ENCODE peak calls at places on chromosomes 5 and 9, in five cellular contexts. One of them, this sample, is unnamed.

GRCh38 chr9:100474082-100474949 is 1.4 kb downstream of the TMEFF1 start:
- DNase-seq in IMR-90: no peak
- DNase-seq in transverse colon: no peak
- DNase-seq in upper lobe of left lung: no peak
- DNase-seq in A549: no peak
- DNase-seq in this sample: no peak

GRCh38 chr5:67063791-67064190 is 132.8 kb downstream of the CD180 start:
- DNase-seq in IMR-90: peak
- DNase-seq in A549: peak
- DNase-seq in upper lobe of left lung: no peak
- DNase-seq in transverse colon: no peak
- DNase-seq in this sample: no peak

GRCh38 chr9:77449177-77450092 is 198.7 kb downstream of the GNA14 start:
- DNase-seq in upper lobe of left lung: peak
- DNase-seq in transverse colon: no peak
- DNase-seq in IMR-90: peak
- DNase-seq in A549: no peak
- DNase-seq in this sample: no peak

GRCh38 chr9:4298255-4299005 is 1.4 kb downstream of the GLIS3 start:
- DNase-seq in transverse colon: peak
- DNase-seq in IMR-90: peak
- DNase-seq in A549: peak
- DNase-seq in upper lobe of left lung: peak
- DNase-seq in this sample: peak

GRCh38 chr5:59819806-59820205 is 73.7 kb downstream of the PDE4D start:
- DNase-seq in A549: no peak
- DNase-seq in IMR-90: no peak
- DNase-seq in transverse colon: no peak
- DNase-seq in upper lobe of left lung: no peak
- DNase-seq in this sample: no peak

GRCh38 chr5:128591598-128592455 is 53.8 kb upstream of the FBN2 start:
- DNase-seq in A549: no peak
- DNase-seq in IMR-90: no peak
- DNase-seq in upper lobe of left lung: no peak
- DNase-seq in transverse colon: no peak
- DNase-seq in this sample: no peak

GRCh38 chr5:59709833-59710232 is 183.7 kb downstream of the PDE4D start:
- DNase-seq in IMR-90: peak
- DNase-seq in transverse colon: peak
- DNase-seq in upper lobe of left lung: no peak
- DNase-seq in A549: peak
- DNase-seq in this sample: no peak

GRCh38 chr5:51889703-51890102 is 506.5 kb downstream of the ISL1 start:
- DNase-seq in A549: no peak
- DNase-seq in upper lobe of left lung: no peak
- DNase-seq in IMR-90: no peak
- DNase-seq in transverse colon: no peak
- DNase-seq in this sample: no peak

GRCh38 chr5:172427202-172427601 is 27.1 kb downstream of the SH3PXD2B start:
- DNase-seq in A549: no peak
- DNase-seq in transverse colon: no peak
- DNase-seq in IMR-90: no peak
- DNase-seq in upper lobe of left lung: no peak
- DNase-seq in this sample: no peak

GRCh38 chr5:116864157-116864837 is 289.7 kb upstream of the SEMA6A start:
- DNase-seq in A549: no peak
- DNase-seq in upper lobe of left lung: no peak
- DNase-seq in transverse colon: no peak
- DNase-seq in IMR-90: no peak
- DNase-seq in this sample: no peak

DNA sequence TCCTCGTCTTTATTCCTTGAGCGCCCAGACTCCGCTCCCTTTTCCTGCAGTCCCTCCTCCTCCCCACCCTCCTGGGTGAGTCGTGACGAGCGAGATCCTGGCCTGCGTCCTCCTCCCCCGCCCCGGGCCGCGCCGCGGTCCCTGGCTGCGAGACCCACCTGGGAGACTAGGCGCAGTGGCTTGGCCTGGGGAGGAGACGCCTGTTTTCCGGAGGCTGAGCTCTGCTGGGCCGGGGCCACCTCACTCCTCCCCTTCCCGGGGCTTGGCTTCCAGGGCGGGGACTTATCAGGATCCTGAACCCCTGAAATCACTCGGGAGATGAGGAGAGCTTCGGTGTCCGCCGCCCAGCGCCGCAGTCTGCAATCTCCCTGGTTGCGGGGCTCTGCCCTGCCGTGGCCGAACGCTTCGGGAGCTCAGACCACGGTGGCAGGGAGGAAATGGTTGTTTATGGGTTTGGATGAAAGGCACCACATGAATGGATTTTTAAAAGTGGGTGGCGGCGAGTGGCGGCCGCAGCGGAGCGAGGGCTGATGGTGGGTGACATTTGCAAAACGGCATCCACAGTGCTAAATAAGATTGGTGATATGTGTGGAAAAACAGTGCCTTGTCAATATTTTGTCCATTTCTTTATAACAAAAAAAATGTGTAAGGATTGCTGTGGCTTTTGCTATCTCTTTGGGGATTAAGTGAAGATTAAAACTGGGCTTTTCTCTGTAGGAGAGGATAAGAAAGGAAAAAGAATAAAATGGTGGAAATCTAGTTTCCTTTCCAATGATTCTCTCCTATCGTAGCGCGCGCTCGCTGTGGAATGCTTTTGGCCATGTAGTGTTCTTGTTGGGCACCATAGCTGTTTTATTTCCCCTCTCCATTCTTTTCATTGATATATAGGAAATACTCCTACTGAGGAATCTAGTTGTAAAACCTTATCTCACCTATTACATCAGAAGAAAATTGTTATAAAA is 1.2 kb downstream of the STXBP1 start:
- DNase-seq in upper lobe of left lung: peak
- DNase-seq in IMR-90: peak
- DNase-seq in A549: peak
- DNase-seq in transverse colon: peak
- DNase-seq in this sample: peak
- TF ChIP-seq POLR2A in upper lobe of left lung: peak
- TF ChIP-seq POLR2A in IMR-90: peak
- TF ChIP-seq POLR2A in A549: peak
- TF ChIP-seq POLR2A in transverse colon: peak
- TF ChIP-seq POLR2A in this sample: peak

DNA sequence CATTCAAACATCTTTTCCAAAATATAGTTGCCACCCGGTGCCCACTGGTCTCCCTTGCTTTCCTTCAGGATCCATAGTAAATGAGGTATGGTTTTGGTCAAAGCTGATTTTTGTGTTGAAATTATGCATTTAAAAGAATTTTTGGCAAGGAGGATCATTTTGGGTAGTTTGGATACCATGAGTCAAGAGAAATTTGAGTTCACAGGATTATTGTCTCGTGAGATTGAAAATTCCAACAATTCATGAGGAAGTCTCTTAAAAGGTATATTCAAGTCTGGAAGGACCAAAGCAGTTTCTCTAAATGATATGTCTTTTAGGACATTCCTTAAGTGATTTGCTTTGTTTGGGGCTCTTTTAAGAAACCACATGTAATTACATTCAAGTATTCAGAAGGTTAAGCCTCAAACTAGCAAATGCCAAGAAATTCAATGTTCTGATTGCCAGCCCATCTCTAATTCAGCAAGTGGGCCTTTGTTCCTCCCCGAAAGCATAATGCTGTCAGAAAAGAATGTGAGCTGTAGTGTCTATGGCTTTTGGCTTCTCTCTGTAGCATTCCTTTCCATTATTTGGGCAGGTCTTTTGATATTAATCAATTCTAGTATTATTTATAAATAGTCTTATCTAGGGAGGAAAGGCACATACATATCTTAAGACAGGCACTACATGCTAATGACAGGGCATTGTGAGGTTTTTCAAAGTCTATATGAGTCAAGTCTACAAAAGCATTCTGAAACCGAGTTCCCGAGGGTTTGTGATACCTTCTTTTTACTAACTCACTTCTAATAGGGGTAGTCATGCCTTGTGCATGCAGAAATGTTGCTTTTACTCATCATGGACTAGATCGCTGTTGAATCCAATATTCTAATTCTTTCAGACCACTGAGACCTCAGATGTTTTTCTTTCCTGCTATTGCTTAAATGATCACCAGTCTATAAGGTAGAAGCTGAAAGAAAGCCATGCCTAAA is 453.9 kb downstream of the ENC1 start:
- DNase-seq in transverse colon: no peak
- DNase-seq in IMR-90: peak
- DNase-seq in upper lobe of left lung: no peak
- DNase-seq in A549: no peak
- DNase-seq in this sample: no peak
- TF ChIP-seq POLR2A in transverse colon: no peak
- TF ChIP-seq POLR2A in IMR-90: no peak
- TF ChIP-seq POLR2A in upper lobe of left lung: no peak
- TF ChIP-seq POLR2A in A549: no peak
- TF ChIP-seq POLR2A in this sample: no peak

DNA sequence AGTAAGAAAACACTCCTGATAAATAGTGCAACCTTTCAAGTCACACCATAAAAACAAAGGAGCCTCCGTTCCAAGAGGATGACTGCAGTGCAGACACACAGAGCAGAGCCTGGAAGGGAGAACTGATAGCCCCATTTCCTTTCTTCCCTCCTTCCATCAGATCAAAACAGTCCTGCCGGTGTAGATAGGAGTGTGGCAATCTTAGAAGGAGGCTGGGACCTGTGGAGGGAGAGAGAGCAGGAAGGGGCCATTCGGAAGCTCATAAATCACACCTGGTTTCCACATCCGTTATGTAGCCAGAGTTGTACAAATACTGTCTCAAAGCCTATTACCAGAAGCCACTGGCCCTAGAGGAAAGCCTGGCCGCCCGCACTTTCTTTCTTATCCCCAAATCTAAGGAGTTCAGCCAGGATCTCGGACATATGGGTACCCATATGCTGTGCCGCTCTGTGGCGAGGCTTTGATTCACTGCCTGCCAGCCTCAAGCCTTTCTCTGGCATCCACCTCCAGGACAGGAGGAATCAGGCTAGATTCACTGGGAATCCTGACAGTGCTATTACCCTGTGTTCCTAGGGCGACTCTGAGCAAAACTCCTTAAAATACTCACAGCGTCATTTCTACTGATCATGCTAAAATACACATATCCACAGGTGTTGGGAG is 26.9 kb downstream of the DAP start:
- DNase-seq in IMR-90: no peak
- DNase-seq in upper lobe of left lung: no peak
- DNase-seq in A549: no peak
- DNase-seq in transverse colon: no peak
- DNase-seq in this sample: no peak
- TF ChIP-seq POLR2A in IMR-90: no peak
- TF ChIP-seq POLR2A in upper lobe of left lung: no peak
- TF ChIP-seq POLR2A in A549: no peak
- TF ChIP-seq POLR2A in transverse colon: no peak
- TF ChIP-seq POLR2A in this sample: no peak

GRCh38 chr5:138338411-138339085 is 482 bp downstream of the FAM53C start:
- DNase-seq in transverse colon: no peak
- DNase-seq in upper lobe of left lung: no peak
- DNase-seq in A549: no peak
- DNase-seq in IMR-90: no peak
- DNase-seq in this sample: no peak

GRCh38 chr5:138337685-138338410 is at the start of gene FAM53C:
- DNase-seq in transverse colon: peak
- DNase-seq in upper lobe of left lung: peak
- DNase-seq in A549: peak
- DNase-seq in IMR-90: peak
- DNase-seq in this sample: peak

GRCh38 chr5:138340008-138340407 is 1.9 kb downstream of the FAM53C start:
- DNase-seq in transverse colon: no peak
- DNase-seq in upper lobe of left lung: no peak
- DNase-seq in A549: no peak
- DNase-seq in IMR-90: no peak
- DNase-seq in this sample: no peak

GRCh38 chr5:138339086-138339456 is 1.0 kb downstream of the FAM53C start:
- DNase-seq in transverse colon: no peak
- DNase-seq in A549: no peak
- DNase-seq in upper lobe of left lung: peak
- DNase-seq in IMR-90: no peak
- DNase-seq in this sample: no peak

GRCh38 chr5:138339464-138339863 is 1.4 kb downstream of the FAM53C start:
- DNase-seq in upper lobe of left lung: no peak
- DNase-seq in transverse colon: no peak
- DNase-seq in A549: no peak
- DNase-seq in IMR-90: no peak
- DNase-seq in this sample: no peak
- TF ChIP-seq POLR2A in upper lobe of left lung: no peak
- TF ChIP-seq POLR2A in transverse colon: no peak
- TF ChIP-seq POLR2A in A549: no peak
- TF ChIP-seq POLR2A in IMR-90: no peak
- TF ChIP-seq POLR2A in this sample: no peak

GRCh38 chr9:136485651-136486050 is 2.8 kb upstream of the SEC16A start:
- DNase-seq in A549: no peak
- DNase-seq in upper lobe of left lung: no peak
- DNase-seq in transverse colon: no peak
- DNase-seq in IMR-90: no peak
- DNase-seq in this sample: no peak
- TF ChIP-seq POLR2A in A549: no peak
- TF ChIP-seq POLR2A in upper lobe of left lung: no peak
- TF ChIP-seq POLR2A in transverse colon: no peak
- TF ChIP-seq POLR2A in IMR-90: no peak
- TF ChIP-seq POLR2A in this sample: no peak

GRCh38 chr9:128118971-128119665 is 8.4 kb downstream of the PTGES2 start:
- DNase-seq in transverse colon: peak
- DNase-seq in upper lobe of left lung: no peak
- DNase-seq in IMR-90: no peak
- DNase-seq in A549: no peak
- DNase-seq in this sample: no peak
- TF ChIP-seq POLR2A in transverse colon: no peak
- TF ChIP-seq POLR2A in upper lobe of left lung: no peak
- TF ChIP-seq POLR2A in IMR-90: no peak
- TF ChIP-seq POLR2A in A549: no peak
- TF ChIP-seq POLR2A in this sample: no peak

GRCh38 chr5:140710899-140711552 is 10.8 kb downstream of the ZMAT2 start:
- DNase-seq in A549: peak
- DNase-seq in upper lobe of left lung: peak
- DNase-seq in transverse colon: peak
- DNase-seq in IMR-90: peak
- DNase-seq in this sample: peak
- TF ChIP-seq POLR2A in A549: peak
- TF ChIP-seq POLR2A in upper lobe of left lung: peak
- TF ChIP-seq POLR2A in transverse colon: peak
- TF ChIP-seq POLR2A in IMR-90: peak
- TF ChIP-seq POLR2A in this sample: peak